ENCODE peak calls at places on chromosome 12, in nine cellular contexts. Q is stomach, E is suprapubic skin, K is sigmoid colon, S is K562, Z is H1, G is GM12878, H is HepG2, T is transverse colon. O is an unnamed sample.

GRCh38 chr12:27193854-27194544 is 50.1 kb upstream of the STK38L start:
- DNase-seq in Q (no peak), E (no peak), K (peak; percentile 94), S (no peak), Z (no peak), G (no peak), H (no peak), T (peak; percentile 30), O (no peak)

GRCh38 chr12:132766380-132767085 is 4.9 kb upstream of the ANKLE2 start:
- DNase-seq in Q (peak; percentile 75), E (no peak), K (no peak), S (no peak), Z (no peak), G (no peak), H (no peak), T (peak; percentile 36), O (no peak)

GRCh38 chr12:93777249-93777648 is 100.1 kb downstream of the CRADD start:
- DNase-seq in Q (no peak), E (no peak), K (no peak), S (no peak), Z (no peak), G (no peak), H (no peak), T (no peak), O (no peak)

GRCh38 chr12:10557766-10558165 is 52.1 kb downstream of the EIF2S3B start:
- DNase-seq in Q (no peak), E (no peak), K (no peak), S (no peak), Z (no peak), G (peak; percentile 63), H (no peak), T (no peak), O (no peak)

GRCh38 chr12:87922721-87923120 is 106.5 kb downstream of the C12orf50 start:
- DNase-seq in Q (no peak), E (no peak), K (no peak), S (no peak), Z (no peak), G (no peak), H (no peak), T (no peak), O (no peak)

GRCh38 chr12:119322324-119322723 is 12.2 kb upstream of the CCDC60 start:
- DNase-seq in Q (no peak), E (no peak), K (peak; percentile 90), S (no peak), Z (no peak), G (no peak), H (no peak), T (peak; percentile 9), O (no peak)

GRCh38 chr12:15209782-15210181 is 11.4 kb downstream of the RERG start:
- DNase-seq in Q (no peak), E (no peak), K (no peak), S (no peak), Z (no peak), G (no peak), H (no peak), T (no peak), O (no peak)

GRCh38 chr12:32583535-32583934 is 95.6 kb upstream of the DNM1L start:
- DNase-seq in Q (no peak), E (no peak), K (no peak), S (no peak), Z (no peak), G (no peak), H (no peak), T (no peak), O (no peak)

GRCh38 chr12:4145990-4146859 is 127.3 kb upstream of the CCND2 start:
- DNase-seq in Q (no peak), E (no peak), K (no peak), S (no peak), Z (no peak), G (peak; percentile 87), H (no peak), T (no peak), O (peak; percentile 87)

GRCh38 chr12:11689591-11690158 is 40.2 kb downstream of the ETV6 start:
- DNase-seq in Q (no peak), E (no peak), K (no peak), S (no peak), Z (no peak), G (no peak), H (no peak), T (no peak), O (no peak)

GRCh38 chr12:29316772-29317171 is 64.2 kb downstream of the ERGIC2 start:
- DNase-seq in Q (no peak), E (no peak), K (no peak), S (no peak), Z (no peak), G (no peak), H (no peak), T (no peak), O (no peak)

GRCh38 chr12:50862316-50862715 is 19.6 kb downstream of the TMPRSS12 start:
- DNase-seq in Q (no peak), E (no peak), K (no peak), S (no peak), Z (no peak), G (no peak), H (no peak), T (no peak), O (no peak)

GRCh38 chr12:62772556-62772955 is 162.4 kb downstream of the PPM1H start:
- DNase-seq in Q (no peak), E (no peak), K (no peak), S (no peak), Z (no peak), G (no peak), H (no peak), T (no peak), O (no peak)

GRCh38 chr12:124433147-124433874 is 134.1 kb downstream of the NCOR2 start:
- DNase-seq in Q (peak; percentile 38), E (no peak), K (no peak), S (no peak), Z (no peak), G (no peak), H (no peak), T (no peak), O (no peak)

GRCh38 chr12:132761032-132761910 is at the start of gene ANKLE2:
- DNase-seq in Q (peak; percentile 54), E (peak; percentile 84), K (peak; percentile 78), S (peak; percentile 85), Z (no peak), G (no peak), H (peak; percentile 23), T (peak; percentile 50), O (no peak)

GRCh38 chr12:57815177-57816000 is 3.1 kb downstream of the AVIL start:
- DNase-seq in Q (no peak), E (no peak), K (no peak), S (no peak), Z (peak; percentile 62), G (no peak), H (peak; percentile 42), T (no peak), O (no peak)

GRCh38 chr12:9365296-9365695 is 157.1 kb upstream of the PZP start:
- DNase-seq in Q (no peak), E (no peak), K (no peak), S (no peak), Z (no peak), G (no peak), H (no peak), T (no peak), O (peak; percentile 66)

GRCh38 chr12:9364224-9365176 is 156.3 kb upstream of the PZP start:
- DNase-seq in Q (no peak), E (no peak), K (no peak), S (no peak), Z (peak; percentile 65), G (peak; percentile 98), H (peak; percentile 46), T (peak; percentile 23), O (peak; percentile 81)

GRCh38 chr12:9367828-9368227 is 159.6 kb upstream of the PZP start:
- DNase-seq in Q (no peak), E (no peak), K (no peak), S (no peak), Z (no peak), G (no peak), H (no peak), T (no peak), O (peak; percentile 53)

GRCh38 chr12:9363145-9363544 is 154.9 kb upstream of the PZP start:
- DNase-seq in Q (no peak), E (no peak), K (no peak), S (no peak), Z (no peak), G (peak; percentile 57), H (no peak), T (no peak), O (no peak)

GRCh38 chr12:9367201-9367600 is 159.0 kb upstream of the PZP start:
- DNase-seq in Q (no peak), E (no peak), K (no peak), S (no peak), Z (no peak), G (no peak), H (no peak), T (no peak), O (peak; percentile 60)
- TF ChIP-seq POLR2AphosphoS5 in Q (no peak), E (no peak), K (no peak), S (no peak), Z (no peak), G (no peak), H (no peak), T (no peak), O (no peak)

GRCh38 chr12:65300679-65301349 is 22.3 kb downstream of the MSRB3 start:
- DNase-seq in Q (no peak), E (no peak), K (no peak), S (peak; percentile 21), Z (no peak), G (no peak), H (peak; percentile 34), T (no peak), O (no peak)
- TF ChIP-seq EP300 in Q (no peak), E (no peak), K (no peak), S (no peak), Z (no peak), G (no peak), H (no peak), T (no peak), O (no peak)

GRCh38 chr12:112121780-112122565 is 3.4 kb upstream of the TRAFD1 start:
- DNase-seq in Q (peak; percentile 60), E (no peak), K (peak; percentile 96), S (no peak), Z (no peak), G (no peak), H (no peak), T (peak; percentile 64), O (peak; percentile 93)
- TF ChIP-seq POLR2A in Q (no peak), E (no peak), K (no peak), S (no peak), Z (no peak), G (no peak), H (no peak), T (no peak), O (no peak)

DNA sequence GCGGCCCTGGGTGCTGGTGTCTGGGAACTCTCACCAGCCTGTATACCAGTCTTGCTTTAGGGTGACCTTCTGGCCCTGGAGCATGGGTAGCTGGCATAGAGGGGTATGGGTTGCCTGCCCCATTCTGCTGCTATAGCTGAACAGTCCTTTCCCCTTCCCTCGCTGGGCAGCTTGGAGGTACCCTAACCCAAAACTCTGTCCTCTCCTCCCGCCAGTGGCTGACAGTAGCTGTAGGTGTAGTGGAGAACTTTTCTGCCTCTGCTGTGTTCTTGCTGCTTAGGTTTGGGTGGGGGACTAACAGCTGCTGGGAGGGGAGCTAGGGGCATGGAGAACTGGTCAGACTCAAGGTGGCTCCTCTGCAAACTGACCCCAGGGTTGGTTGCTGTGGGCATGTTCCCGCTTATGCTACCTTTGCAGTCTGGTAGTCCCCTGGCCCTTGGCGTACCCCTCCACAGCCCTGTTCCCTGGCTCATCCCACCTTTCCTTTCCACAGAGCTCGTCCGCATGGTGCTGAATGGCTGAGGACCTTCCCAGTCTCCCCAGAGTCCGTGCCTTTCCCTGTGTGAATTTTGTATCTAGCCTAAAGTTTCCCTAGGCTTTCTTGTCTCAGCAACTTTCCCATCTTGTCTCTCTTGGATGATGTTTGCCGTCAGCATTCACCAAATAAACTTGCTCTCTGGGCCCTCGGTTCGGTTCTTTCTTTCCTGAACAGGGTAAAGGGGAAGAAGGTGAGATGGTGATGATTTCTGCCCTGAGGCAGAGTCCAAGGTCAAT is 2.9 kb downstream of the MYL6 start:
- DNase-seq in Q (no peak), E (no peak), K (no peak), S (no peak), Z (no peak), G (no peak), H (no peak), T (no peak), O (no peak)
- TF ChIP-seq POLR2AphosphoS5 in Q (no peak), E (no peak), K (no peak), S (no peak), Z (peak; percentile 93), G (peak; percentile 40), H (no peak), T (no peak), O (no peak)

O was measured in esophagus muscularis mucosa.